ENCODE peak calls at places on chromosomes 1 and 21, in six cellular contexts. R is activated effector memory CD4-positive, alpha-beta T cell treated with Interleukin-2 at 50 U/mL for 16 hours; X is ELR; I is CD8-positive, alpha-beta T cell; C is hypothalamus; N is T-helper 1 cell. A is an unnamed sample.

GRCh38 chr1:220732137-220732536 is 16.0 kb upstream of the MTARC2 start:
- DNase-seq in R (no peak), X (no peak), C (no peak), N (no peak), I (no peak), A (no peak)

GRCh38 chr1:181112071-181112929 is 23.8 kb downstream of the IER5 start:
- DNase-seq in N (no peak), I (no peak), X (peak), C (no peak), R (no peak), A (peak)

GRCh38 chr1:179217943-179218507 is 11.5 kb downstream of the ABL2 start:
- DNase-seq in I (no peak), N (no peak), X (peak), R (no peak), C (no peak), A (no peak)

GRCh38 chr1:208209286-208209685 is 34.9 kb downstream of the PLXNA2 start:
- DNase-seq in N (no peak), R (no peak), I (no peak), C (no peak), X (no peak), A (no peak)

GRCh38 chr1:147712605-147713004 is 42.3 kb upstream of the ACP6 start:
- DNase-seq in C (no peak), I (no peak), X (no peak), N (no peak), R (no peak), A (no peak)

GRCh38 chr1:116528329-116529083 is 42.3 kb downstream of the CD58 start:
- DNase-seq in R (no peak), X (no peak), N (no peak), C (no peak), I (no peak), A (no peak)

GRCh38 chr1:101285922-101286568 is 49.2 kb downstream of the S1PR1 start:
- DNase-seq in I (no peak), X (no peak), C (no peak), N (no peak), R (no peak), A (no peak)

GRCh38 chr21:38524168-38525153 is 26.2 kb upstream of the ERG start:
- DNase-seq in N (no peak), C (no peak), R (no peak), I (no peak), X (no peak), A (no peak)

GRCh38 chr1:44594871-44595735 is 79.2 kb downstream of the TMEM53 start:
- DNase-seq in I (peak), C (peak), N (peak), X (peak), R (peak), A (peak)

GRCh38 chr1:210618379-210618778 is 289.7 kb downstream of the HHAT start:
- DNase-seq in X (no peak), R (no peak), N (no peak), I (no peak), C (no peak), A (no peak)

GRCh38 chr1:212966619-212967018 is 16.3 kb downstream of the VASH2 start:
- DNase-seq in N (no peak), C (no peak), X (no peak), I (no peak), R (no peak), A (no peak)

GRCh38 chr1:84939151-84939550 is 46.1 kb upstream of the LPAR3 start:
- DNase-seq in C (no peak), I (no peak), X (no peak), N (no peak), R (no peak), A (no peak)

GRCh38 chr1:65958561-65959350 is 166.1 kb downstream of the PDE4B start:
- DNase-seq in N (peak), R (no peak), C (no peak), X (peak), I (no peak), A (peak)

A was measured in mucosa of descending colon.